ENCODE peak calls at places on chromosomes 13 and 19, in seven cellular contexts. M, T, U, A, O, E and R are unnamed samples.

GRCh38 chr13:46388846-46389245 is 1.8 kb upstream of the RUBCNL start:
- DNase-seq in M (no peak), T (no peak), U (no peak), A (no peak), O (no peak), E (no peak), R (no peak)

GRCh38 chr13:73141292-73141771 is 82.5 kb downstream of the KLF5 start:
- DNase-seq in M (peak; percentile 59), T (no peak), U (no peak), A (no peak), O (no peak), E (no peak), R (no peak)

GRCh38 chr19:10100163-10100785 is 2.2 kb downstream of the ANGPTL6 start:
- DNase-seq in M (no peak), T (no peak), U (no peak), A (no peak), O (no peak), E (no peak), R (no peak)

GRCh38 chr19:15431396-15432017 is 12.7 kb upstream of the AKAP8L start:
- DNase-seq in M (no peak), T (no peak), U (no peak), A (no peak), O (no peak), E (no peak), R (no peak)

GRCh38 chr19:912181-913079 is 589 bp downstream of the R3HDM4 start:
- DNase-seq in M (no peak), T (no peak), U (no peak), A (no peak), O (no peak), E (peak; percentile 77), R (no peak)

GRCh38 chr13:110505594-110505993 is 55.9 kb downstream of the RAB20 start:
- DNase-seq in M (no peak), T (no peak), U (no peak), A (no peak), O (no peak), E (no peak), R (no peak)

GRCh38 chr19:7988307-7988706 is 17.1 kb downstream of the ELAVL1 start:
- DNase-seq in M (no peak), T (no peak), U (no peak), A (no peak), O (no peak), E (no peak), R (no peak)

GRCh38 chr19:34994643-34995471 is 5.3 kb upstream of the GRAMD1A start:
- DNase-seq in M (no peak), T (no peak), U (no peak), A (peak; percentile 71), O (no peak), E (peak; percentile 76), R (no peak)

GRCh38 chr13:86825410-86825809 is 845.8 kb upstream of the SLITRK5 start:
- DNase-seq in M (no peak), T (no peak), U (no peak), A (peak; percentile 31), O (no peak), E (no peak), R (no peak)

GRCh38 chr13:59750860-59751259 is 412.9 kb downstream of the DIAPH3 start:
- DNase-seq in M (peak; percentile 92), T (no peak), U (peak; percentile 59), A (no peak), O (no peak), E (no peak), R (no peak)

GRCh38 chr19:5046339-5047039 is 77.6 kb downstream of the KDM4B start:
- DNase-seq in M (peak; percentile 70), T (no peak), U (no peak), A (peak; percentile 89), O (no peak), E (peak; percentile 83), R (no peak)

GRCh38 chr19:42850981-42851717 is 28.4 kb downstream of the PSG1 start:
- DNase-seq in M (peak; percentile 95), T (no peak), U (no peak), A (no peak), O (no peak), E (no peak), R (no peak)

GRCh38 chr13:97660488-97661086 is 226.6 kb downstream of the RAP2A start:
- DNase-seq in M (no peak), T (no peak), U (no peak), A (no peak), O (no peak), E (no peak), R (no peak)

GRCh38 chr19:4316940-4317339 is 12.5 kb downstream of the FSD1 start:
- DNase-seq in M (no peak), T (no peak), U (no peak), A (no peak), O (no peak), E (no peak), R (no peak)

GRCh38 chr19:13094285-13094595 is 8.4 kb downstream of the LYL1 start:
- DNase-seq in M (no peak), T (no peak), U (no peak), A (no peak), O (no peak), E (no peak), R (no peak)

GRCh38 chr19:42293539-42293938 is 8.4 kb upstream of the PRR19 start:
- DNase-seq in M (no peak), T (no peak), U (no peak), A (no peak), O (no peak), E (no peak), R (no peak)

GRCh38 chr13:35345992-35346391 is 130.5 kb downstream of the MAB21L1 start:
- DNase-seq in M (no peak), T (no peak), U (no peak), A (no peak), O (no peak), E (no peak), R (no peak)

GRCh38 chr19:55419624-55420236 is 12.1 kb upstream of the UBE2S start:
- DNase-seq in M (no peak), T (no peak), U (no peak), A (no peak), O (no peak), E (no peak), R (no peak)

GRCh38 chr13:36818483-36819063 is 449 bp upstream of the RFXAP start:
- DNase-seq in M (no peak), T (no peak), U (no peak), A (no peak), O (no peak), E (no peak), R (no peak)

GRCh38 chr13:98664047-98664446 is 87.1 kb upstream of the STK24 start:
- DNase-seq in M (peak; percentile 81), T (no peak), U (no peak), A (no peak), O (no peak), E (no peak), R (no peak)

GRCh38 chr19:28176193-28176592 is 1036.8 kb downstream of the UQCRFS1 start:
- DNase-seq in M (no peak), T (no peak), U (no peak), A (no peak), O (no peak), E (no peak), R (no peak)

GRCh38 chr19:43913383-43913782 is 21.7 kb downstream of the ZNF45 start:
- DNase-seq in M (no peak), T (no peak), U (no peak), A (no peak), O (no peak), E (no peak), R (no peak)

GRCh38 chr19:7852851-7853759 is 21.1 kb downstream of the PRR36 start:
- DNase-seq in M (peak; percentile 83), T (peak; percentile 76), U (peak; percentile 93), A (peak; percentile 52), O (peak; percentile 57), E (peak; percentile 89), R (no peak)

GRCh38 chr19:34985249-34986022 is 14.7 kb upstream of the GRAMD1A start:
- DNase-seq in M (no peak), T (no peak), U (no peak), A (no peak), O (no peak), E (no peak), R (peak; percentile 61)

GRCh38 chr19:18985257-18985656 is 44.2 kb upstream of the HOMER3 start:
- DNase-seq in M (peak; percentile 35), T (no peak), U (no peak), A (no peak), O (no peak), E (no peak), R (no peak)

GRCh38 chr19:43371909-43372308 is 18.4 kb downstream of the CD177 start:
- DNase-seq in M (no peak), T (no peak), U (no peak), A (no peak), O (no peak), E (no peak), R (no peak)

GRCh38 chr19:36331353-36332228 is 47.4 kb downstream of the ZFP14 start:
- DNase-seq in M (peak; percentile 98), T (peak; percentile 72), U (peak; percentile 85), A (no peak), O (peak; percentile 43), E (peak; percentile 69), R (peak; percentile 95)

GRCh38 chr13:97574926-97575325 is 141.0 kb downstream of the RAP2A start:
- DNase-seq in M (peak; percentile 13), T (no peak), U (no peak), A (peak; percentile 48), O (no peak), E (no peak), R (no peak)

GRCh38 chr19:19661675-19662251 is 1.7 kb downstream of the ATP13A1 start:
- DNase-seq in M (no peak), T (no peak), U (no peak), A (no peak), O (no peak), E (peak; percentile 56), R (no peak)

GRCh38 chr19:5128251-5128931 is 159.5 kb downstream of the KDM4B start:
- DNase-seq in M (peak; percentile 87), T (no peak), U (peak; percentile 70), A (no peak), O (no peak), E (no peak), R (no peak)

GRCh38 chr19:50705422-50706019 is 14.1 kb downstream of the SHANK1 start:
- DNase-seq in M (peak; percentile 63), T (no peak), U (peak; percentile 53), A (peak; percentile 41), O (no peak), E (no peak), R (no peak)

GRCh38 chr13:109541081-109541480 is 245.3 kb downstream of the IRS2 start:
- DNase-seq in M (no peak), T (no peak), U (no peak), A (no peak), O (no peak), E (no peak), R (no peak)

GRCh38 chr13:75357576-75358295 is 124.2 kb downstream of the TBC1D4 start:
- DNase-seq in M (peak; percentile 76), T (no peak), U (peak; percentile 33), A (peak; percentile 49), O (peak; percentile 13), E (no peak), R (peak; percentile 21)

GRCh38 chr13:30429721-30430694 is 7.7 kb downstream of the UBE2L5 start:
- DNase-seq in M (peak; percentile 85), T (no peak), U (no peak), A (no peak), O (no peak), E (no peak), R (no peak)

GRCh38 chr13:93254775-93255174 is 28.2 kb downstream of the GPC6 start:
- DNase-seq in M (peak; percentile 64), T (no peak), U (no peak), A (no peak), O (no peak), E (no peak), R (no peak)

GRCh38 chr19:8340341-8341096 is 2.5 kb downstream of the KANK3 start:
- DNase-seq in M (no peak), T (no peak), U (peak; percentile 48), A (no peak), O (no peak), E (peak; percentile 29), R (no peak)

GRCh38 chr19:49133621-49134454 is 14.5 kb downstream of the PPFIA3 start:
- DNase-seq in M (peak; percentile 39), T (peak; percentile 52), U (no peak), A (no peak), O (no peak), E (peak; percentile 83), R (no peak)

GRCh38 chr13:40983725-40984669 is 35.1 kb downstream of the ELF1 start:
- DNase-seq in M (no peak), T (no peak), U (no peak), A (no peak), O (no peak), E (no peak), R (no peak)